ENCODE peak calls at places on chromosomes 12 and 14, in ten cellular contexts. J is amygdala, V is COR-L47, K is GM03348, F is T-helper 9 cell, R is AG10803, W is AG08395, I is AG08396, T is KBM-7, U is AG09309. Y is an unnamed sample.

GRCh38 chr14:55446127-55446736 is 5.8 kb upstream of the TBPL2 start:
- DNase-seq in J (no peak), I (peak), R (peak), V (peak), W (peak), K (peak), F (peak), U (peak), T (peak), Y (peak)

GRCh38 chr14:84454114-84454513 is 1075.8 kb upstream of the FLRT2 start:
- DNase-seq in J (no peak), U (no peak), R (no peak), I (no peak), W (no peak), K (no peak), T (no peak), F (no peak), V (no peak), Y (no peak)

GRCh38 chr14:68401320-68401719 is 391.5 kb downstream of the ZFP36L1 start:
- DNase-seq in T (no peak), K (peak), F (no peak), W (no peak), V (no peak), U (no peak), R (peak), I (no peak), J (no peak), Y (no peak)

GRCh38 chr12:65977384-65977783 is 153.1 kb downstream of the HMGA2 start:
- DNase-seq in R (no peak), W (no peak), U (no peak), J (no peak), K (no peak), I (no peak), F (no peak), V (no peak), T (no peak), Y (no peak)

GRCh38 chr12:44942714-44943113 is 66.6 kb upstream of the NELL2 start:
- DNase-seq in K (no peak), W (no peak), J (no peak), I (no peak), F (no peak), R (no peak), U (no peak), T (no peak), V (no peak), Y (no peak)

GRCh38 chr12:59084758-59085383 is 164.6 kb upstream of the LRIG3 start:
- DNase-seq in R (peak), T (no peak), K (peak), I (peak), W (peak), F (no peak), J (no peak), V (peak), U (peak), Y (peak)

GRCh38 chr12:6821271-6821673 is 349 bp upstream of the GPR162 start:
- DNase-seq in J (no peak), R (peak), F (no peak), I (peak), W (peak), K (peak), T (peak), U (no peak), V (peak), Y (no peak)

GRCh38 chr12:128969480-128970055 is 116.3 kb downstream of the GLT1D1 start:
- DNase-seq in U (no peak), T (no peak), I (no peak), J (no peak), V (peak), W (no peak), R (no peak), K (no peak), F (no peak), Y (peak)

GRCh38 chr12:13103391-13104033 is at the start of gene GSG1:
- DNase-seq in I (no peak), K (peak), V (no peak), U (no peak), W (peak), F (no peak), J (no peak), T (no peak), R (no peak), Y (no peak)

GRCh38 chr12:57138526-57139272 is 8.7 kb downstream of the LRP1-AS start:
- DNase-seq in J (no peak), I (no peak), F (no peak), W (peak), K (peak), T (no peak), R (peak), V (no peak), U (no peak), Y (no peak)

GRCh38 chr14:60573943-60574496 is 65.1 kb downstream of the SIX6 start:
- DNase-seq in V (no peak), W (peak), R (peak), F (no peak), I (no peak), J (no peak), U (peak), K (peak), T (no peak), Y (no peak)

GRCh38 chr14:77498984-77499527 is 440 bp upstream of the ISM2 start:
- DNase-seq in U (no peak), V (no peak), K (peak), I (peak), F (no peak), W (peak), T (peak), R (no peak), J (no peak), Y (no peak)

GRCh38 chr12:77225373-77225772 is 160.0 kb upstream of the E2F7 start:
- DNase-seq in V (no peak), K (no peak), W (no peak), T (no peak), I (no peak), F (no peak), J (no peak), U (no peak), R (no peak), Y (no peak)

GRCh38 chr14:88168025-88168424 is 155.0 kb downstream of the KCNK10 start:
- DNase-seq in T (no peak), U (no peak), W (no peak), R (no peak), I (no peak), J (no peak), K (no peak), F (no peak), V (no peak), Y (no peak)

GRCh38 chr14:61472801-61473376 is 151.5 kb downstream of the PRKCH start:
- DNase-seq in F (peak), V (no peak), T (no peak), U (no peak), I (no peak), R (no peak), J (no peak), W (no peak), K (no peak), Y (no peak)

GRCh38 chr14:69664190-69664742 is 52.9 kb downstream of the SUSD6 start:
- DNase-seq in U (no peak), V (no peak), I (no peak), T (no peak), J (no peak), W (no peak), K (no peak), F (no peak), R (no peak), Y (no peak)

GRCh38 chr14:90758959-90759358 is 57.3 kb downstream of the TTC7B start:
- DNase-seq in I (peak), W (peak), R (peak), K (peak), V (no peak), F (peak), J (no peak), U (no peak), T (peak), Y (no peak)

GRCh38 chr14:98244162-98244948 is 1027.6 kb downstream of the BCL11B start:
- DNase-seq in U (no peak), T (no peak), F (no peak), R (no peak), I (no peak), V (no peak), J (no peak), K (no peak), W (no peak), Y (no peak)

GRCh38 chr14:49623941-49624806 is 3.6 kb downstream of the MGAT2 start:
- DNase-seq in T (peak), F (peak), W (no peak), V (no peak), J (no peak), R (peak), K (no peak), I (no peak), U (no peak), Y (no peak)

GRCh38 chr14:38404100-38404541 is 148.2 kb upstream of the CLEC14A start:
- DNase-seq in U (peak), T (no peak), K (peak), V (no peak), J (no peak), F (no peak), I (peak), W (peak), R (peak), Y (no peak)

GRCh38 chr14:105737504-105738246 is 211.3 kb downstream of the TMEM121 start:
- DNase-seq in W (no peak), V (no peak), T (no peak), U (no peak), F (no peak), K (no peak), R (no peak), J (no peak), I (no peak), Y (no peak)

GRCh38 chr14:36785511-36785910 is 123.9 kb downstream of the PAX9 start:
- DNase-seq in J (no peak), R (no peak), U (no peak), I (no peak), F (no peak), K (no peak), V (no peak), W (no peak), T (no peak), Y (no peak)